ENCODE peak calls at places on chromosomes 12 and 14, in ten cellular contexts. L is NB4, O is neural crest cell, D is HFFc6, J is dorsolateral prefrontal cortex, H is adrenal gland, Z is esophagus muscularis mucosa, E is tibial nerve, T is IMR-90, C is HCT116. Q is an unnamed sample.

GRCh38 chr12:6346942-6347341 is 5.1 kb upstream of the TNFRSF1A start:
- DNase-seq in H (no peak), Z (no peak), J (no peak), C (no peak), E (no peak), O (no peak), L (no peak), T (no peak), D (no peak), Q (no peak)

GRCh38 chr14:105168496-105168978 is at the start of gene JAG2:
- DNase-seq in D (no peak), J (no peak), T (no peak), Z (no peak), E (no peak), C (no peak), L (no peak), H (no peak), O (no peak), Q (peak)

GRCh38 chr12:46910830-46911229 is 85.0 kb upstream of the SLC38A4 start:
- DNase-seq in Z (no peak), H (no peak), T (no peak), D (no peak), J (no peak), E (no peak), L (no peak), O (no peak), C (no peak), Q (no peak)

GRCh38 chr12:59980491-59980890 is 384.7 kb downstream of the SLC16A7 start:
- DNase-seq in O (no peak), T (peak), L (no peak), J (no peak), H (no peak), D (peak), Z (no peak), E (no peak), C (no peak), Q (no peak)

GRCh38 chr12:78088391-78088832 is 257.7 kb downstream of the NAV3 start:
- DNase-seq in Z (no peak), J (no peak), E (no peak), L (no peak), O (no peak), C (no peak), T (peak), D (no peak), H (no peak), Q (no peak)

GRCh38 chr12:115895247-115895646 is 382.2 kb downstream of the MED13L start:
- DNase-seq in Z (no peak), C (no peak), H (no peak), L (no peak), E (no peak), J (no peak), D (no peak), O (no peak), T (no peak), Q (peak)

GRCh38 chr12:64665506-64665905 is 55.2 kb downstream of the RASSF3 start:
- DNase-seq in Z (no peak), C (no peak), L (no peak), E (no peak), H (no peak), J (no peak), D (no peak), T (no peak), O (no peak), Q (no peak)

GRCh38 chr14:97878727-97879126 is 1081.5 kb downstream of the VRK1 start:
- DNase-seq in E (no peak), H (peak), Z (no peak), J (no peak), D (no peak), O (no peak), L (no peak), C (no peak), T (no peak), Q (no peak)

GRCh38 chr14:43938588-43939281 is 568.3 kb downstream of the FSCB start:
- DNase-seq in L (no peak), C (no peak), O (no peak), Z (no peak), E (no peak), T (no peak), J (no peak), H (no peak), D (no peak), Q (no peak)

GRCh38 chr12:7139213-7139612 is 9.0 kb downstream of the CLSTN3 start:
- DNase-seq in H (no peak), J (no peak), C (no peak), O (no peak), L (no peak), T (no peak), Z (no peak), E (no peak), D (no peak), Q (no peak)

GRCh38 chr12:41564816-41565215 is 376.7 kb downstream of the PDZRN4 start:
- DNase-seq in C (no peak), H (no peak), Z (no peak), O (no peak), E (no peak), L (no peak), D (no peak), T (no peak), J (no peak), Q (no peak)
- TF ChIP-seq CTCF in C (peak), H (no peak), Z (no peak), O (no peak), E (no peak), L (no peak), D (no peak), T (no peak), J (peak), Q (no peak)

DNA sequence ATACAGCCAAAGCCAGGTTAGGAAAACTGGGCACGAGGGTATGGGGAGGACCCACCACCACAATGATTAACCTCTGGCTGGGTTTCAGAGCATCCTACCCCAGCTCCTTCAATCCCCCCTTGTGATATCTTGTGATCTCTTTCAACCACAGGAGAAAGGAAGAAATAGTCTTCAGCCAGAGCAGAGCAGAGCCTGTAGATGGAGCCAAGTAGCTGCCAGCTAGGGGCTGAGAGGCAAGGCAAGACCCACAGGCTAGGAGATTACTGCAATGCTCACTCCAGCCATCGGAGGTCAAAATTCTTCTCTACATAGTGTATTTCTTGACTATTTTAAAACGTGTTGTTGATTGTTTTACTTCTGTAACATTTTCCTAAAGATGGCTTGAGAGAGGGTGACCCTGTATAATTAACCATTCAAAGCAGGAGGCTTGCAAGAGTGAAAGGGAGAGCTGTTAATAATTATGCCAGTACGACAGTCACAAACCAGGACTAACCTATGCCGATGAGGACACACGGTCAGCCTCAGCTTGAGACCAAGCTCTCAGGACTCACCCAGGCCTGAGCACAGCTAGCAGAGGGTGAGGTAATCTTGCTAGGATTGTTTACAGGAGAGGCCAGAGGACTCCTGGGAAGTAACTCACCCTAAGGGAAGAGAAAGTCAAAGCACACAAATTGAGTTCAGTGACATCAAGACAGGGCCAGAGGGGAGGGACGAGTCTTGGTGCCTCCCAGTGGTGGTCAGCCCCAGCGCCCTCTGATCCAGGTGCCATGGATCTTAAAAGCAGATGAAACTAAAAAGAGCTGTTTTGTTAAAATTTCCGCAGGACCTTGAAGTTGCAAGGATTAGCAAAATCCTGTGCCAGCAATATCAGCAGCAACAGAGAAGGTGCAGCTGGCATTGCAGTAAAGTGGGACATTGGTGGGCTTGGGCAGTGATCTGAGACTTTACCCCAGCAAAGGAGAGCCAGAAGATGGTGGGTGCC is 29.8 kb upstream of the CDKN3 start:
- DNase-seq in C (peak), J (peak), D (peak), T (peak), E (no peak), O (no peak), L (peak), Z (no peak), H (peak), Q (peak)
- TF ChIP-seq CTCF in C (peak), J (peak), D (peak), T (peak), E (peak), O (peak), L (peak), Z (peak), H (peak), Q (peak)

GRCh38 chr12:14545144-14546124 is 22.2 kb downstream of the PLBD1 start:
- DNase-seq in H (no peak), E (no peak), Z (no peak), J (no peak), O (no peak), C (no peak), L (no peak), T (no peak), D (no peak), Q (no peak)
- TF ChIP-seq CTCF in H (no peak), E (no peak), Z (no peak), J (no peak), O (no peak), C (no peak), L (no peak), T (no peak), D (no peak), Q (no peak)

GRCh38 chr14:68521952-68522509 is 270.8 kb downstream of the ZFP36L1 start:
- DNase-seq in C (no peak), Z (peak), J (no peak), T (no peak), L (no peak), H (no peak), E (no peak), O (no peak), D (no peak), Q (no peak)

GRCh38 chr14:68521557-68521901 is 271.3 kb downstream of the ZFP36L1 start:
- DNase-seq in H (no peak), Z (no peak), D (no peak), L (no peak), C (no peak), J (no peak), T (no peak), E (no peak), O (no peak), Q (no peak)

GRCh38 chr14:68523994-68524725 is 268.7 kb downstream of the ZFP36L1 start:
- DNase-seq in H (peak), L (no peak), J (no peak), E (no peak), D (no peak), Z (peak), O (no peak), T (no peak), C (no peak), Q (no peak)

GRCh38 chr14:68523326-68523610 is 269.6 kb downstream of the ZFP36L1 start:
- DNase-seq in H (no peak), J (no peak), L (no peak), D (no peak), O (no peak), T (no peak), C (no peak), E (no peak), Z (no peak), Q (no peak)

GRCh38 chr14:68522510-68523325 is 270.1 kb downstream of the ZFP36L1 start:
- DNase-seq in E (no peak), J (no peak), Z (peak), C (no peak), L (no peak), D (no peak), H (no peak), O (no peak), T (no peak), Q (no peak)
- TF ChIP-seq CTCF in E (no peak), J (no peak), Z (peak), C (no peak), L (no peak), D (no peak), H (no peak), O (no peak), T (no peak), Q (no peak)

DNA sequence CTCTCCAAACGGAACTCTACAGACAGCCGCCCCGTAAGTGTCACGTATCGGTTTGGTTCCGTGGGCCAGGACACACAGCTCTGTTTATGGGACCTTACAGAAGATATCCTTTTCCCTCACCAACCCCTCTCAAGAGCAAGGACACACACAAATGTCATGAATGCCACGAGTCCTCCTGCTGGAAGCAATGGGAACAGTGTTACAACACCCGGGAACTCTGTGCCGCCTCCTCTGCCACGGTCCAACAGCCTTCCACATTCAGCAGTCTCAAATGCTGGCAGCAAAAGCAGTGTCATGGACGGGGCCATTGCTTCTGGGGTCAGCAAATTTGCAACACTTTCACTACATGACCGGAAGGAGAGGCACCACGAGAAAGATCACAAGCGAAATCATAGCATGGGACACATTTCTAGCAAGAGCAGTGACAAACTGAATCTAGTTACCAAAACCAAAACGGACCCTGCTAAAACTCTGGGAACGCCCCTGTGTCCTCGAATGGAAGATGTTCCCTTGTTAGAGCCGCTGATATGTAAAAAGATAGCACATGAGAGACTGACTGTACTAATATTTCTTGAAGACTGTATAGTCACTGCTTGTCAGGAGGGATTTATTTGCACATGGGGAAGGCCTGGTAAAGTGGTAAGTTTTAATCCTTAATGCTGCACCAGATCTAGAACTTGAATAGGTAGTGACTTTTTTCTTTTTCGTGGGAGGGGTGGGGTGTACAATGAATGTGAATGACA is 69.7 kb downstream of the WDR20 start:
- DNase-seq in O (no peak), L (no peak), J (peak), H (peak), E (no peak), C (no peak), Z (no peak), D (peak), T (peak), Q (no peak)
- TF ChIP-seq CTCF in O (peak), L (no peak), J (peak), H (peak), E (peak), C (peak), Z (peak), D (peak), T (peak), Q (peak)

GRCh38 chr14:90805662-90806548 is 10.3 kb downstream of the TTC7B start:
- DNase-seq in T (no peak), Z (no peak), C (no peak), H (no peak), O (no peak), J (peak), E (no peak), D (no peak), L (no peak), Q (no peak)
- TF ChIP-seq CTCF in T (no peak), Z (no peak), C (no peak), H (no peak), O (no peak), J (no peak), E (no peak), D (no peak), L (no peak), Q (no peak)

DNA sequence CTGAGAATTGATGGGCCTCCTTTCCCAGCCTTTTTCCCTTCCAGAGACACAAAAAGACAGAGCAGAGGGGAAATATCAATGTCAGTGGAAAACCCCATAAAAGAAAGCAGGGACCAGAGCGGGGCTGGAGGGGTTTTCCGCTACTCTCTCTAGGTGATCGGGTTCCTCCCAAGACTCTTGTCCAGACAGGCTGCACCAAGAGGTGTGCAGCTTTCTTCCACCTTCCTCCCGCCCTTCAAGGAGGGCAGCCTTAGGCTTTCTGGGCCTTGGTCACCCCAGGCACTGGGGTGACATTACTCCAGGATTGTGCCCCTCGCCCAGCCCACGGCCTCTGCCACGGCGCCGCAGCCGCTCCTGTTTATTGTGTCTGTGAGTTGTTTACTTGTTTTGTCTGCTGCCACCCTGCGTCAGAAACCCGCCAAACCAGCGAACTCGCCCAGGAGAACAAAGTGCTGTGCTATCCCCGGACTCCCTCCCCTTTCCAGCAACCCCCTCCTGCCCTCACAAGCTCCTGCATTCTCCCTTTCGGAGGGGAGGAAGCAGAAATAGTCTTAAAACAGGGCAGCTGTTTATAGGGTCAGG is 6.7 kb upstream of the HOXC6 start:
- DNase-seq in T (no peak), E (no peak), J (no peak), O (no peak), Z (no peak), L (no peak), H (no peak), D (no peak), C (no peak), Q (no peak)
- TF ChIP-seq CTCF in T (no peak), E (peak), J (no peak), O (no peak), Z (no peak), L (no peak), H (peak), D (no peak), C (peak), Q (no peak)

GRCh38 chr12:113783811-113784210 is 182.3 kb downstream of the RBM19 start:
- DNase-seq in J (no peak), C (no peak), Z (no peak), T (no peak), D (no peak), O (no peak), H (no peak), L (no peak), E (no peak), Q (no peak)
- TF ChIP-seq CTCF in J (no peak), C (no peak), Z (no peak), T (no peak), D (no peak), O (no peak), H (no peak), L (no peak), E (no peak), Q (no peak)

GRCh38 chr14:24081739-24082204 is 10.4 kb downstream of the CPNE6 start:
- DNase-seq in H (no peak), T (no peak), L (no peak), C (no peak), D (no peak), Z (no peak), E (no peak), J (no peak), O (no peak), Q (peak)

GRCh38 chr14:24080142-24080530 is 8.8 kb downstream of the CPNE6 start:
- DNase-seq in C (no peak), J (no peak), H (no peak), D (no peak), E (no peak), Z (no peak), T (no peak), O (no peak), L (no peak), Q (peak)

GRCh38 chr14:24082411-24083080 is 11.2 kb downstream of the CPNE6 start:
- DNase-seq in C (no peak), E (no peak), T (no peak), Z (no peak), J (no peak), L (no peak), O (no peak), H (no peak), D (no peak), Q (no peak)

GRCh38 chr14:24079521-24080141 is 8.3 kb downstream of the CPNE6 start:
- DNase-seq in T (no peak), C (no peak), O (peak), L (peak), Z (no peak), D (no peak), H (no peak), E (no peak), J (no peak), Q (peak)

GRCh38 chr14:24080888-24081738 is 9.8 kb downstream of the CPNE6 start:
- DNase-seq in H (peak), E (no peak), L (peak), O (peak), J (peak), T (no peak), D (no peak), Z (no peak), C (no peak), Q (peak)
- TF ChIP-seq CTCF in H (no peak), E (no peak), L (no peak), O (no peak), J (no peak), T (no peak), D (no peak), Z (no peak), C (no peak), Q (no peak)

GRCh38 chr12:75427491-75427890 is 36.6 kb downstream of the GLIPR1L2 start:
- DNase-seq in Z (no peak), L (no peak), E (no peak), C (no peak), T (no peak), O (no peak), D (no peak), J (no peak), H (no peak), Q (no peak)

GRCh38 chr12:75428767-75429166 is 37.9 kb downstream of the GLIPR1L2 start:
- DNase-seq in D (no peak), T (no peak), L (no peak), J (no peak), E (no peak), C (no peak), Z (no peak), H (no peak), O (no peak), Q (no peak)
- TF ChIP-seq CTCF in D (no peak), T (no peak), L (no peak), J (no peak), E (no peak), C (no peak), Z (no peak), H (no peak), O (no peak), Q (no peak)

Q was measured in glutamatergic neuron.